ENCODE peak calls at places on chromosome 3, in seven cellular contexts. J, A, W, U, M, S and I are unnamed samples.

GRCh38 chr3:187777331-187778046 is 32.2 kb upstream of the BCL6 start:
- DNase-seq in J (peak), A (peak), W (peak), U (peak), M (peak), S (peak), I (peak)

GRCh38 chr3:116661196-116661595 is 48.4 kb upstream of the TUSC7 start:
- DNase-seq in J (no peak), A (no peak), W (no peak), U (no peak), M (no peak), S (no peak), I (no peak)

GRCh38 chr3:13375464-13375863 is 44.7 kb downstream of the NUP210 start:
- DNase-seq in J (no peak), A (no peak), W (no peak), U (no peak), M (no peak), S (no peak), I (no peak)

GRCh38 chr3:111260878-111261277 is 189.3 kb downstream of the NECTIN3 start:
- DNase-seq in J (no peak), A (no peak), W (no peak), U (no peak), M (no peak), S (no peak), I (no peak)

GRCh38 chr3:100029052-100029451 is 85.2 kb downstream of the FILIP1L start:
- DNase-seq in J (no peak), A (no peak), W (no peak), U (no peak), M (no peak), S (no peak), I (no peak)

GRCh38 chr3:196108075-196108743 is 26.3 kb upstream of the TFRC start:
- DNase-seq in J (no peak), A (no peak), W (no peak), U (no peak), M (no peak), S (no peak), I (peak)

GRCh38 chr3:46184469-46184868 is 23.6 kb downstream of the CCR1 start:
- DNase-seq in J (no peak), A (peak), W (no peak), U (no peak), M (no peak), S (no peak), I (peak)

GRCh38 chr3:69803871-69804270 is 64.6 kb downstream of the MITF start:
- DNase-seq in J (no peak), A (no peak), W (no peak), U (no peak), M (no peak), S (no peak), I (no peak)

GRCh38 chr3:178367817-178368617 is 168.2 kb upstream of the KCNMB2 start:
- DNase-seq in J (no peak), A (peak), W (no peak), U (no peak), M (no peak), S (no peak), I (no peak)

GRCh38 chr3:124540550-124541201 is 189.6 kb upstream of the UMPS start:
- DNase-seq in J (no peak), A (no peak), W (no peak), U (no peak), M (no peak), S (no peak), I (no peak)

GRCh38 chr3:61669676-61670299 is 108.4 kb downstream of the PTPRG start:
- DNase-seq in J (no peak), A (no peak), W (no peak), U (no peak), M (no peak), S (no peak), I (no peak)

GRCh38 chr3:149180057-149180573 is 41.5 kb downstream of the CP start:
- DNase-seq in J (no peak), A (peak), W (no peak), U (no peak), M (no peak), S (no peak), I (peak)